ENCODE peak calls at places on chromosomes 5 and 9, in eight cellular contexts. Z is caudate nucleus; J is body of pancreas; L is activated naive CD4-positive, alpha-beta T cell; P is NCI-H2081; T is stimulated activated CD4-positive, alpha-beta T cell treated with anti-CD3 and anti-CD28 coated beads, Interleukin-12 subunit alpha, Interleukin-12 subunit beta, amount 100 ng/mL, for 48 hours; O is upper lobe of right lung; Q is stimulated activated naive CD4-positive, alpha-beta T cell treated with Interleukin-2 at 50 U/mL for 16 hours. K is an unnamed sample.

GRCh38 chr9:69937830-69938535 is 105.7 kb upstream of the MAMDC2 start:
- DNase-seq in P (no peak), J (no peak), Z (no peak), O (no peak), L (no peak), T (no peak), Q (no peak), K (no peak)

GRCh38 chr5:155082401-155082800 is 68.8 kb downstream of the KIF4B start:
- DNase-seq in P (no peak), L (no peak), O (no peak), T (no peak), Z (no peak), Q (no peak), J (no peak), K (no peak)

GRCh38 chr5:88660947-88661869 is 221.8 kb downstream of the MEF2C start:
- DNase-seq in T (no peak), Q (no peak), L (no peak), Z (peak; percentile 98), O (peak; percentile 67), P (peak; percentile 97), J (peak; percentile 59), K (no peak)

GRCh38 chr5:37835400-37835973 is 4.4 kb downstream of the GDNF start:
- DNase-seq in P (no peak), T (no peak), Q (no peak), Z (no peak), L (no peak), O (no peak), J (no peak), K (no peak)

GRCh38 chr5:116652196-116652729 is 77.6 kb upstream of the SEMA6A start:
- DNase-seq in T (no peak), Q (no peak), O (no peak), P (peak; percentile 26), L (no peak), Z (peak; percentile 76), J (peak; percentile 50), K (no peak)

GRCh38 chr5:120538644-120539043 is 74.5 kb downstream of the PRR16 start:
- DNase-seq in Q (no peak), O (no peak), J (no peak), P (no peak), Z (no peak), T (no peak), L (no peak), K (no peak)

GRCh38 chr5:171418316-171418981 is 998 bp upstream of the FGF18 start:
- DNase-seq in O (peak; percentile 88), Z (peak; percentile 55), Q (peak; percentile 12), P (peak; percentile 41), L (no peak), T (peak; percentile 39), J (peak; percentile 82), K (peak; percentile 88)

GRCh38 chr5:72767289-72768010 is 49.0 kb upstream of the TNPO1 start:
- DNase-seq in J (no peak), P (peak; percentile 30), Q (no peak), Z (no peak), O (no peak), T (no peak), L (no peak), K (no peak)

GRCh38 chr9:34545497-34545896 is 22.7 kb upstream of the ENHO start:
- DNase-seq in J (no peak), O (peak; percentile 39), P (no peak), Q (no peak), L (no peak), T (no peak), Z (no peak), K (no peak)

GRCh38 chr5:153572393-153572930 is 82.0 kb downstream of the GRIA1 start:
- DNase-seq in Q (no peak), J (no peak), Z (no peak), T (no peak), L (no peak), O (no peak), P (no peak), K (no peak)

GRCh38 chr5:134465856-134466240 is 54.2 kb upstream of the CDKN2AIPNL start:
- DNase-seq in T (peak; percentile 17), O (peak; percentile 94), Q (peak; percentile 26), P (peak; percentile 41), L (no peak), J (peak; percentile 94), Z (peak; percentile 58), K (peak; percentile 94)

GRCh38 chr5:71601222-71602026 is 14.3 kb downstream of the MCCC2 start:
- DNase-seq in Q (peak; percentile 71), O (no peak), L (no peak), T (peak; percentile 68), Z (no peak), J (peak; percentile 73), P (peak; percentile 19), K (no peak)

K was measured in spleen.